ENCODE peak calls at places on chromosomes 2 and 18, in four cellular contexts. D is AG04450, H is sigmoid colon, F is GM10248. Z is an unnamed sample.

GRCh38 chr2:173792166-173792565 is 173.0 kb downstream of the SP3 start:
- DNase-seq in D (no peak), H (no peak), F (no peak), Z (no peak)

GRCh38 chr18:2171840-2172625 is 399.3 kb downstream of the METTL4 start:
- DNase-seq in D (no peak), H (no peak), F (no peak), Z (no peak)

GRCh38 chr2:20223345-20224190 is 1.4 kb downstream of the SDC1 start:
- DNase-seq in D (no peak), H (no peak), F (no peak), Z (no peak)

GRCh38 chr2:223238301-223238700 is 186.3 kb downstream of the KCNE4 start:
- DNase-seq in D (no peak), H (no peak), F (no peak), Z (no peak)

GRCh38 chr18:35337256-35337655 is 7.0 kb downstream of the ZNF24 start:
- DNase-seq in D (no peak), H (no peak), F (no peak), Z (no peak)

GRCh38 chr2:128548461-128548891 is 229.8 kb upstream of the HS6ST1 start:
- DNase-seq in D (no peak), H (peak), F (no peak), Z (no peak)

GRCh38 chr18:9991021-9992000 is 77.5 kb downstream of the VAPA start:
- DNase-seq in D (no peak), H (no peak), F (no peak), Z (no peak)

GRCh38 chr18:31942301-31942998 is 478 bp downstream of the TRAPPC8 start:
- DNase-seq in D (no peak), H (peak), F (peak), Z (no peak)

GRCh38 chr18:50711401-50711800 is 108.4 kb downstream of the MRO start:
- DNase-seq in D (no peak), H (no peak), F (no peak), Z (no peak)

GRCh38 chr2:28419003-28419704 is 26.5 kb downstream of the FOSL2 start:
- DNase-seq in D (no peak), H (no peak), F (no peak), Z (no peak)

GRCh38 chr2:109418716-109419115 is 195.1 kb downstream of the SEPTIN10 start:
- DNase-seq in D (no peak), H (no peak), F (no peak), Z (no peak)

GRCh38 chr2:191302459-191303155 is 57.4 kb downstream of the MYO1B start:
- DNase-seq in D (no peak), H (no peak), F (no peak), Z (no peak)

GRCh38 chr2:114201781-114202180 is 240.7 kb upstream of the DPP10 start:
- DNase-seq in D (no peak), H (no peak), F (no peak), Z (no peak)

GRCh38 chr2:177466337-177467195 is 74.0 kb downstream of the AGPS start:
- DNase-seq in D (no peak), H (no peak), F (no peak), Z (no peak)

GRCh38 chr2:20184067-20184938 is 40.6 kb downstream of the SDC1 start:
- DNase-seq in D (peak), H (no peak), F (no peak), Z (no peak)

GRCh38 chr2:144553379-144553778 is 33.5 kb upstream of the ZEB2 start:
- DNase-seq in D (peak), H (no peak), F (no peak), Z (no peak)

GRCh38 chr18:68060871-68061270 is 544.4 kb upstream of the DSEL start:
- DNase-seq in D (no peak), H (no peak), F (no peak), Z (no peak)

GRCh38 chr2:27638023-27638637 is 9.3 kb downstream of the GPN1 start:
- DNase-seq in D (peak), H (no peak), F (no peak), Z (no peak)

GRCh38 chr2:18178736-18179349 is 300.4 kb downstream of the KCNS3 start:
- DNase-seq in D (peak), H (no peak), F (peak), Z (no peak)

GRCh38 chr18:59210311-59210710 is 9.6 kb upstream of the GRP start:
- DNase-seq in D (no peak), H (no peak), F (no peak), Z (no peak)
- TF ChIP-seq CTCF in D (no peak), H (no peak), F (no peak), Z (no peak)

GRCh38 chr2:182903566-182903965 is 37.1 kb upstream of the FRZB start:
- DNase-seq in D (no peak), H (no peak), F (no peak), Z (no peak)
- TF ChIP-seq CTCF in D (no peak), H (no peak), F (no peak), Z (no peak)

GRCh38 chr2:187453078-187453641 is 5.1 kb upstream of the CALCRL start:
- DNase-seq in D (no peak), H (no peak), F (no peak), Z (no peak)
- TF ChIP-seq CTCF in D (peak), H (peak), F (peak), Z (peak)

GRCh38 chr2:86621290-86621943 is 2.2 kb downstream of the RNF103 start:
- DNase-seq in D (no peak), H (no peak), F (no peak), Z (no peak)
- TF ChIP-seq CTCF in D (peak), H (no peak), F (no peak), Z (no peak)

DNA sequence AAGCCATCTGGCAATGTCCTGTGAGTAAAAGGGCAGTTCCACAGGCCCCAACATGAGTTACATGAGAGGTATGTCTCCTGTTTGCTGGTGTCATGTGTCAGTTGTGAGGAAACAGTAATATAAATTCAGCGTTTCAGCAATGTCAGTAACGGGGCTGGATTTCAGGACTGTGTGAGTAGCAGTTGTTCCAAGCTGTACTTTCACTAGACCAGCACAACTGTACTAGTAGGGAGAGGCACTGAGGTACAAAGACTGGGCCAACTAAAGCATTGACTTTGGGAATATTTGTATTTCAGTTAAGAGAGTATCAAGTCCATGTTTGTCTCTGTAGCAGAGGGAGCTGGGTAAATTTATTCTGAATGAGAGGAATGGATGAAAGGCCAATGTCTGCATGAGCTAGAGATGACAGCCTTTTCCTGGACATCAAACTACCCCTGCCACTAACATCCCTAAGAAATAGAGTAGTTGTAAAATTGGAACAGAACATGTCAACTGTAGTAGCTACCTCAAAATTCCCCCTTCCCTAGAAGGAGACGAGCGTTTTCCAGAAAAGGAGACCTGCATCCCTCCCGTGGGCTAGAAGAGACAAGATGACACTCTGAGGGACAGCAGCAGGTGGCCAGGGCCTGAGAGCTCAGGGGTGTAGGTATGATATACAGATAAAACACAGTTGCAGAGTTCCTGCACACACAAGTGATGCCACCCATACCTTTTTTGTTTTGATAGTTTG is 24.4 kb downstream of the EIF4E2 start:
- DNase-seq in D (no peak), H (no peak), F (no peak), Z (no peak)
- TF ChIP-seq CTCF in D (no peak), H (no peak), F (no peak), Z (no peak)

GRCh38 chr2:188391354-188391753 is 99.7 kb downstream of the GULP1 start:
- DNase-seq in D (no peak), H (no peak), F (no peak), Z (no peak)

GRCh38 chr2:188394931-188395330 is 103.3 kb downstream of the GULP1 start:
- DNase-seq in D (no peak), H (no peak), F (no peak), Z (no peak)

GRCh38 chr2:188399159-188399558 is 107.5 kb downstream of the GULP1 start:
- DNase-seq in D (no peak), H (no peak), F (no peak), Z (no peak)

GRCh38 chr2:188395903-188396699 is 104.4 kb downstream of the GULP1 start:
- DNase-seq in D (no peak), H (no peak), F (no peak), Z (no peak)
- TF ChIP-seq CTCF in D (no peak), H (no peak), F (no peak), Z (no peak)

GRCh38 chr2:72895759-72896281 is 8.6 kb downstream of the SPR start:
- DNase-seq in D (peak), H (no peak), F (no peak), Z (no peak)
- TF ChIP-seq CTCF in D (no peak), H (no peak), F (no peak), Z (no peak)

DNA sequence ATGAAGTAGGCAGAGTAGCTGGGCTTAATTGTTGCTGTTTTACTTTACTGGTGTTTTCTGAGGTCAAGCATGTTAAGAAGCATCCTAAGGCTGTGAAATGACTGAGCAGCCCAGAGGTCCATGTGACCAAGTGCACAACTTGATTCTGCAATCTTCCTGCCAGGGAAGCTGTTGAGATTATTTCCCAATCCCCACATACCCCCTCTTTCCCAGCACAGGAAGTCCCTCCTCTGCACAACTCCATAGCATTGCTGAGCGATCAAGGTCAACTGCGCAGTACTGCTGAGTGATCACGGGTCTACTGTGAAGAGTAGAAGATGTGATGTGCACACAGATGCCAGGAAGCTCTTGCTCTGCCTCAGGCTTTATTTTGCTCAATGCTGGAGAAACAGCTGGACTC is 105.8 kb downstream of the GALNT14 start:
- DNase-seq in D (no peak), H (no peak), F (no peak), Z (no peak)
- TF ChIP-seq CTCF in D (no peak), H (no peak), F (no peak), Z (no peak)